ENCODE peak calls at places on chromosomes 3 and 15, in six cellular contexts. Z, E, T, M, N and D are unnamed samples.

GRCh38 chr3:146577662-146578061 is 27.5 kb downstream of the PLSCR5 start:
- DNase-seq in M (peak; percentile 60), Z (no peak), T (peak; percentile 73), E (no peak), N (peak; percentile 61), D (peak; percentile 74)

GRCh38 chr3:32340039-32340438 is 51.6 kb upstream of the CMTM7 start:
- DNase-seq in T (peak; percentile 35), M (peak; percentile 80), Z (no peak), E (peak; percentile 49), N (peak; percentile 56), D (peak; percentile 8)

GRCh38 chr15:91965501-91966180 is 112.1 kb downstream of the SLCO3A1 start:
- DNase-seq in E (no peak), T (peak; percentile 33), Z (no peak), M (no peak), N (no peak), D (peak; percentile 29)

GRCh38 chr3:139554628-139555027 is 15.1 kb upstream of the RBP1 start:
- DNase-seq in T (no peak), Z (no peak), N (no peak), M (no peak), E (no peak), D (no peak)

GRCh38 chr3:13192471-13193213 is 119.4 kb upstream of the IQSEC1 start:
- DNase-seq in M (peak; percentile 30), Z (peak; percentile 53), E (no peak), T (peak; percentile 6), N (peak; percentile 11), D (no peak)

GRCh38 chr15:42264790-42265189 is 8.2 kb upstream of the GANC start:
- DNase-seq in M (no peak), E (no peak), Z (no peak), N (no peak), T (no peak), D (no peak)

GRCh38 chr3:8552223-8552762 is 50.7 kb downstream of the LMCD1 start:
- DNase-seq in N (no peak), M (no peak), T (no peak), Z (no peak), E (no peak), D (no peak)

GRCh38 chr3:37695138-37695537 is 166.5 kb upstream of the CTDSPL start:
- DNase-seq in Z (no peak), T (no peak), M (no peak), E (no peak), N (no peak), D (no peak)

GRCh38 chr3:42507252-42507651 is 4.8 kb downstream of the VIPR1 start:
- DNase-seq in M (peak; percentile 84), Z (peak; percentile 61), E (no peak), T (no peak), N (no peak), D (peak; percentile 21)

GRCh38 chr15:75801859-75802593 is 41.2 kb upstream of the UBE2Q2 start:
- DNase-seq in Z (peak; percentile 90), T (peak; percentile 54), E (peak; percentile 72), N (peak; percentile 76), M (peak; percentile 81), D (peak; percentile 63)

GRCh38 chr3:45462522-45463262 is 74.3 kb downstream of the LARS2 start:
- DNase-seq in T (peak; percentile 21), M (no peak), E (no peak), N (no peak), Z (no peak), D (no peak)

GRCh38 chr3:43754316-43754715 is 63.6 kb downstream of the ABHD5 start:
- DNase-seq in M (peak; percentile 50), Z (no peak), N (no peak), E (no peak), T (peak; percentile 55), D (peak; percentile 42)

DNA sequence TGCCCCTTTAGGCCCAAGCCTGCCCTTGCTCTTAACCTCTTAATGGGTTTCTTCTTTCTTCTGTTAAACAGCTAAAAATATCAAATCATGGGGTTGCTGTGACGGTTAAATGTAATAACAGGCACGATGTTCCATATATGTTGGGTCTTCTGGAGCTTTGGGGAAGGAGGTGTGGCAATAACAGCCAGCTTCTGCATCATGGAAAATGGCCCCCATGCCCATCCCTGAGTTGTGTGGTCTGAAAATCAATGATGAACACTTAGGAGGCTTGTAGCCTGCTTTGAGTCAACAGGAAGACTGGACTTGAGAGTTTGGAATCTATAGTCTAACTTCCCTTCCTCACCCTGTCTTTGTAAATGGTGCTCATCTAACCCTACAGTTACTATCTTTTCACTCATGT is 27.3 kb downstream of the SMAD3 start:
- DNase-seq in M (no peak), T (no peak), N (peak; percentile 57), Z (no peak), E (no peak), D (no peak)
- H3K9ac ChIP-seq in M (no peak overlapping the region), T (peak overlapping the region; percentile 14), N (peak overlapping the region; percentile 76), Z (no peak overlapping the region), E (no peak overlapping the region), D (no peak overlapping the region)

GRCh38 chr15:73782339-73782979 is 29.3 kb upstream of the INSYN1 start:
- DNase-seq in N (no peak), T (no peak), M (no peak), Z (no peak), E (no peak), D (no peak)

GRCh38 chr15:73781038-73781925 is 28.1 kb upstream of the INSYN1 start:
- DNase-seq in E (no peak), Z (peak; percentile 56), T (peak; percentile 21), N (peak; percentile 26), M (peak; percentile 68), D (peak; percentile 79)

GRCh38 chr15:73787621-73788020 is 34.5 kb upstream of the INSYN1 start:
- DNase-seq in M (no peak), Z (no peak), N (no peak), T (no peak), E (no peak), D (no peak)

GRCh38 chr15:73786518-73786917 is 33.4 kb upstream of the INSYN1 start:
- DNase-seq in N (no peak), M (no peak), E (no peak), T (no peak), Z (peak; percentile 82), D (no peak)

GRCh38 chr15:73784299-73784698 is 31.1 kb upstream of the INSYN1 start:
- DNase-seq in Z (no peak), E (no peak), T (no peak), N (no peak), M (no peak), D (no peak)
- H3K18ac ChIP-seq in Z (no peak overlapping the region), E (peak overlapping the region; percentile 67), T (no peak overlapping the region), N (no peak overlapping the region), M (no peak overlapping the region), D (no peak overlapping the region)

DNA sequence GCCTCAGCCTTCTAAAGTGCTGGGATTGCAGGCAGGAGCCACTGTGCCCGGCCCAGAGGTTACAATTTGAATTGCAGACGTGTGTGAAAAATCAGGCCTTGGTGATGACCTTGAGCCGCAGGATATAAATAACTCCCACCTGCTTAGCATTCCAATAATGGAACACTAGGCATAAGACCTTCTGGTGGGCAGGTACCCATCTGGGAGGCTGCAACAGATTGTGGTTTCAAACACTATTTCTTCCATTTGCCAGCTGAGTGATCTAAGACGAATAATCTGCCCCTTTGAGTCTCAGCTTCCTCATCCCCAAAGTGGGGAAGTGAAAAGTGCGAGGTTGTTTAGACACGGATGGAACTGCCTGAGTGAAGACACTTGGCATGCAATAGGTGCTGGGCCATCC is 47.7 kb upstream of the HERC1 start:
- DNase-seq in T (no peak), Z (no peak), N (no peak), E (no peak), M (no peak), D (no peak)
- H3K9ac ChIP-seq in T (no peak overlapping the region), Z (no peak overlapping the region), N (no peak overlapping the region), E (no peak overlapping the region), M (no peak overlapping the region), D (no peak overlapping the region)

GRCh38 chr15:78321786-78322185 is 18.4 kb upstream of the CRABP1 start:
- DNase-seq in Z (no peak), E (no peak), N (no peak), T (no peak), M (no peak), D (no peak)
- H3K18ac ChIP-seq in Z (peak overlapping the region; percentile 89), E (peak overlapping the region; percentile 94), N (no peak overlapping the region), T (no peak overlapping the region), M (peak overlapping the region; percentile 7), D (no peak overlapping the region)

GRCh38 chr3:171753665-171754408 is 56.4 kb downstream of the PLD1 start:
- DNase-seq in T (peak; percentile 86), M (no peak), E (no peak), N (peak; percentile 91), Z (no peak), D (no peak)
- H3K9ac ChIP-seq in T (no peak overlapping the region), M (no peak overlapping the region), E (no peak overlapping the region), N (peak overlapping the region; percentile 77), Z (no peak overlapping the region), D (no peak overlapping the region)

GRCh38 chr15:32852771-32853170 is 135.0 kb downstream of the GREM1 start:
- DNase-seq in M (peak; percentile 77), E (no peak), Z (no peak), T (no peak), N (no peak), D (no peak)
- H3K18ac ChIP-seq in M (no peak overlapping the region), E (no peak overlapping the region), Z (no peak overlapping the region), T (peak overlapping the region; percentile 100), N (no peak overlapping the region), D (no peak overlapping the region)